ENCODE peak calls at places on chromosomes 6 and 20, in seven cellular contexts. F, Q, S, W, K, D and I are unnamed samples.

GRCh38 chr6:170096191-170096802 is 194.6 kb downstream of the DLL1 start:
- DNase-seq in F (peak), Q (no peak), S (no peak), W (no peak), K (no peak), D (peak), I (no peak)

GRCh38 chr6:31453259-31453658 is 44.7 kb upstream of the MICB start:
- DNase-seq in F (no peak), Q (no peak), S (no peak), W (no peak), K (no peak), D (no peak), I (no peak)

GRCh38 chr20:36493801-36494114 is 47.6 kb upstream of the MYL9 start:
- DNase-seq in F (no peak), Q (peak), S (peak), W (peak), K (no peak), D (no peak), I (peak)

GRCh38 chr6:108127826-108128225 is 38.0 kb upstream of the NR2E1 start:
- DNase-seq in F (no peak), Q (no peak), S (no peak), W (no peak), K (no peak), D (no peak), I (no peak)

GRCh38 chr20:43579861-43580793 is 10.6 kb upstream of the IFT52 start:
- DNase-seq in F (no peak), Q (no peak), S (no peak), W (no peak), K (no peak), D (no peak), I (no peak)

GRCh38 chr20:10555865-10556308 is 117.9 kb downstream of the JAG1 start:
- DNase-seq in F (no peak), Q (no peak), S (no peak), W (peak), K (no peak), D (no peak), I (no peak)

GRCh38 chr6:107594736-107595135 is 104.8 kb downstream of the SOBP start:
- DNase-seq in F (no peak), Q (no peak), S (no peak), W (no peak), K (no peak), D (no peak), I (no peak)

GRCh38 chr6:1028744-1029143 is 283.2 kb upstream of the FOXQ1 start:
- DNase-seq in F (no peak), Q (no peak), S (no peak), W (no peak), K (no peak), D (no peak), I (no peak)

GRCh38 chr6:39353698-39354315 is 31.3 kb upstream of the KCNK16 start:
- DNase-seq in F (no peak), Q (no peak), S (no peak), W (no peak), K (no peak), D (no peak), I (no peak)

GRCh38 chr20:57404419-57405072 is 13.3 kb downstream of the RBM38 start:
- DNase-seq in F (no peak), Q (peak), S (no peak), W (no peak), K (no peak), D (no peak), I (no peak)

GRCh38 chr6:89818977-89819335 is 638 bp downstream of the MDN1 start:
- DNase-seq in F (no peak), Q (no peak), S (no peak), W (no peak), K (no peak), D (no peak), I (no peak)

GRCh38 chr20:41218466-41218865 is 81.1 kb downstream of the PLCG1 start:
- DNase-seq in F (no peak), Q (no peak), S (no peak), W (peak), K (no peak), D (no peak), I (no peak)

GRCh38 chr6:169167581-169168301 is 85.9 kb downstream of the THBS2 start:
- DNase-seq in F (no peak), Q (peak), S (no peak), W (no peak), K (no peak), D (no peak), I (peak)

GRCh38 chr20:33675127-33675954 is 1.1 kb upstream of the NECAB3 start:
- DNase-seq in F (no peak), Q (peak), S (peak), W (no peak), K (no peak), D (no peak), I (peak)

GRCh38 chr20:33827629-33828325 is 16.6 kb downstream of the CHMP4B start:
- DNase-seq in F (no peak), Q (no peak), S (no peak), W (no peak), K (no peak), D (no peak), I (no peak)

GRCh38 chr6:54698974-54699373 is 147.6 kb upstream of the FAM83B start:
- DNase-seq in F (no peak), Q (no peak), S (no peak), W (no peak), K (no peak), D (no peak), I (no peak)